ENCODE peak calls at places on chromosomes 3 and 15, in seven cellular contexts. U is mesenchymal stem cell, Y is astrocyte, P is endothelial cell of umbilical vein, J is H1, G is HCT116, V is neuronal stem cell. E is an unnamed sample.

GRCh38 chr15:25675396-25675795 is 187.7 kb downstream of the ATP10A start:
- DNase-seq in Y (no peak), J (no peak), U (no peak), V (no peak), P (no peak), G (no peak), E (no peak)

GRCh38 chr15:40906947-40907802 is 12.9 kb downstream of the VPS18 start:
- DNase-seq in V (no peak), U (peak), P (peak), Y (peak), J (no peak), G (no peak), E (peak)

GRCh38 chr3:14598143-14598569 is 53.4 kb upstream of the CCDC174 start:
- DNase-seq in U (peak), Y (peak), J (peak), V (peak), P (peak), G (no peak), E (peak)

GRCh38 chr3:132164469-132165092 is 129.8 kb upstream of the CPNE4 start:
- DNase-seq in J (no peak), U (no peak), V (no peak), Y (peak), P (no peak), G (no peak), E (no peak)

GRCh38 chr3:53198996-53199395 is 38.0 kb downstream of the PRKCD start:
- DNase-seq in J (no peak), Y (no peak), U (no peak), G (no peak), V (no peak), P (no peak), E (no peak)

GRCh38 chr3:3552741-3553140 is 246.5 kb upstream of the LRRN1 start:
- DNase-seq in U (no peak), G (no peak), P (no peak), V (no peak), Y (peak), J (no peak), E (no peak)

GRCh38 chr3:172522871-172523818 is at the start of gene TNFSF10:
- DNase-seq in V (no peak), Y (peak), P (peak), U (peak), G (no peak), J (peak), E (no peak)

GRCh38 chr3:111112913-111113312 is 41.3 kb downstream of the NECTIN3 start:
- DNase-seq in Y (peak), J (no peak), U (peak), V (no peak), G (no peak), P (no peak), E (no peak)

GRCh38 chr15:51931638-51932037 is 39.9 kb downstream of the LEO1 start:
- DNase-seq in J (no peak), V (no peak), G (no peak), Y (no peak), P (no peak), U (peak), E (no peak)

GRCh38 chr3:56157693-56158092 is 310.6 kb downstream of the ERC2 start:
- DNase-seq in J (no peak), P (no peak), G (no peak), Y (peak), V (no peak), U (peak), E (peak)

GRCh38 chr15:56835598-56836275 is 82.7 kb upstream of the TCF12 start:
- DNase-seq in U (no peak), Y (no peak), V (no peak), P (no peak), G (no peak), J (no peak), E (no peak)

GRCh38 chr3:9102240-9102841 is 139.1 kb upstream of the RAD18 start:
- DNase-seq in J (peak), P (no peak), Y (no peak), U (no peak), V (peak), G (no peak), E (no peak)

GRCh38 chr3:46298871-46299607 is 54.9 kb upstream of the CCR2 start:
- DNase-seq in G (no peak), V (no peak), U (no peak), Y (no peak), J (no peak), P (no peak), E (no peak)

GRCh38 chr15:74798388-74799254 is 14.0 kb upstream of the LMAN1L start:
- DNase-seq in J (no peak), Y (no peak), G (no peak), V (no peak), P (no peak), U (no peak), E (peak)

GRCh38 chr3:55000546-55000945 is 72.7 kb upstream of the LRTM1 start:
- DNase-seq in P (no peak), J (no peak), U (peak), G (no peak), Y (peak), V (no peak), E (peak)

DNA sequence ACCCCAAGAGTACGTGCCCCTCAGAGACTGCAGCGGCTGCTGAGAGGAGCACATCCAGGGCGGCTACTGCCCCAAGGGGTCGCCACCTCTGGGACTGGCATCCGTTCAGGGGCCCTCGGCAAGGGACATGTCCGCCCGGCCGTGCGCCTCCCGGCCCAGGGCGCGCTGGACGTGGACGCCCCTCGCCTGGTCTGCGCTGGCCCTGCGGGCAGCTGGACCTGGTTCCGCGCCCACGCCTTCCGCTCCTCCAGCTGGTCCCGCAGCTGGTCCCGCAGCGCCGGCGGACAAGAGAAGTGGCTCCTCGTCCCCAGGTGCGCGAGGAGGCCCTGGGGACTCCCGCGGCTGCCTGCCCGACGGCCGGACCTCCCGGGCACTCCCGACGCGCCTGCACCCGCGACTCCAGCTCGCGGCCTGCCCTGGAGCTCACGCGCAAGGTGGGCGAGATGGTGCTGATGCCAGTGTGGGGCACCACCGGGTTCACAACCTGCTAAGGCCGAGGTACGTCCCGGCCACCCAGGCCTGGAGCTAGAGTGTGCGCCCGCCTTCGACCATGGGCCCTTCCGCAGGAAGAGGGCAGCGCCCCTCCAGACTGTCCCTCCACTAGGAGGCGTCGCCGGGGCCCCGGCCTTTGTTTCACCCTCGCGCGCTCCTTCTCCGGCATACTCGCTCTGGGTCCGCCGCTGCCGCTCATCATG is 14.4 kb upstream of the GP9 start:
- DNase-seq in U (no peak), G (no peak), Y (no peak), P (no peak), J (peak), V (no peak), E (no peak)
- H3K4me2 ChIP-seq in U (no peak), G (no peak), Y (peak), P (peak), J (peak), V (no peak), E (peak)

DNA sequence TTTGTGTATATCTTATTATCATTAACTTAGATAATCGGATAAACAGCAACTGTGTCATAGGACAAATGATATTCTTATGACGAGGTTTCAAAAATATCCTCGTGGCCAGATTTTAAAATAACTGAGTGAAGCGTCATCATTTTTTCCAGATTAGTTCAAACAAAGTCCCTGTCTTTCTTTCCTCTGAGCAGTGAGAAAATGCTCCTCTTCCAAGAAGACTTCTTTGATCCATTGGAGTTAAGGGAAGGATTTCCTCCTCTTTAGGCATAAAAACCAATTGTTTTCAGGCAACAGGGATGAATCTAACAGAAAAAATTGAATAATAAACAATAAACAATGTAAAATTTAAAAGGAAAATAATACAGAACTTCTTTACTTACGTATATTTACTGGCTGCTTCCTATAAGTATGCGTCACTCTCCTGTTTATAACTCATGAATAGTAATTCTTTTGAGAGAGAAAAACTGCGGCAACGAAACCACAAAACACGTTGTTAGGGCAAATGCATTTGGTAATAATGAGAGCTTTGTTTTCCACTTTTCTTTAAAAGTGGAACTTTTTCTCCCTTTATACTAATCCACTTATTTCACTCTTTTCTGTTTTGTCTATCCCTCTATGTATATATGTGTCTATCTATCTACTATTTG is 419.4 kb upstream of the ONECUT1 start:
- DNase-seq in J (no peak), P (no peak), U (no peak), V (no peak), Y (peak), G (no peak), E (no peak)
- H3K4me2 ChIP-seq in J (no peak), P (no peak), U (no peak), V (no peak), Y (no peak), G (no peak), E (no peak)

GRCh38 chr3:44013967-44014366 is 227.7 kb upstream of the TOPAZ1 start:
- DNase-seq in U (no peak), G (no peak), P (no peak), J (no peak), Y (no peak), V (no peak), E (no peak)
- H3K4me2 ChIP-seq in U (no peak), G (no peak), P (no peak), J (no peak), Y (no peak), V (no peak), E (no peak)

DNA sequence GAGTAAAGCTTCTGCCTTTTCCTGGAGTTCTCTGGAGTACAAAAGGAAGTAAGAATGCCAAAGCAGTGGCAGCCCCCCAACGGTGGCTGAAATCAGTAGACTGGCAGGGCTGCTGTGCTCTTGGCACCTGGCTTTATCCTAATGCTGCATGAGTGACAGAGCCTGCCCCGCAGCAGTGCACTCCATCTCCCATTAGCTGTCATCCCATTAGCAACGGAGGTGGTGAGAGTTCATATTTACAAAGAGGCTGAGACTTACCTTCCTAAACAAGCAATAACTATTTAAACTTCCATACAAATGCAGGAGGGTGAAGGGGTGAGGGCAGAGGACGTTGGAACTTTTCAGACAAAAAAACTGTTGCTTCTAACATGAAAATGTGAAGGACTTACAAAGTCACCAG is 51.9 kb downstream of the SERPINI1 start:
- DNase-seq in G (no peak), Y (no peak), J (no peak), P (no peak), V (no peak), U (no peak), E (no peak)
- H3K4me2 ChIP-seq in G (no peak), Y (no peak), J (no peak), P (no peak), V (no peak), U (no peak), E (no peak)

DNA sequence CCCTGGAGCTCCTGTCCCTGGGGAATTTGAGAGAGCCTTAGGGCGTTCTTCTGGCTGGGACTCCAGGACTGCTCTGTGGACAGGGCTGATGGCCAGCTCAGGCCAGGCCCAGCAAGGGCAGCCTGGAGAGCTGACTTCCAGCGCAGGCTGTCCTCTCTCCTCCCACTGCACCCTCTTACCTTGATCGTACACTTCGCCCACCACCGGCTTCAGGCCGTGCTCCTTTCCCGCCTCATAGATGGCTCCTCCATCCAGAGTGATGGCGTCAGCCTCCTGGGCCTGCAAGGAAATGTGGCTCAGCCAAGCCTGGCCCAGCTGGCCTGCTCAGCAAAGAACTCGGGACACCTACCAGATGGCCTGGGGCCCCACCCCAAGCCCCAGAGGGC is 3.1 kb downstream of the MELTF start:
- DNase-seq in Y (no peak), J (peak), U (no peak), P (no peak), G (no peak), V (no peak), E (peak)
- H3K4me2 ChIP-seq in Y (no peak), J (no peak), U (no peak), P (no peak), G (no peak), V (no peak), E (no peak)

DNA sequence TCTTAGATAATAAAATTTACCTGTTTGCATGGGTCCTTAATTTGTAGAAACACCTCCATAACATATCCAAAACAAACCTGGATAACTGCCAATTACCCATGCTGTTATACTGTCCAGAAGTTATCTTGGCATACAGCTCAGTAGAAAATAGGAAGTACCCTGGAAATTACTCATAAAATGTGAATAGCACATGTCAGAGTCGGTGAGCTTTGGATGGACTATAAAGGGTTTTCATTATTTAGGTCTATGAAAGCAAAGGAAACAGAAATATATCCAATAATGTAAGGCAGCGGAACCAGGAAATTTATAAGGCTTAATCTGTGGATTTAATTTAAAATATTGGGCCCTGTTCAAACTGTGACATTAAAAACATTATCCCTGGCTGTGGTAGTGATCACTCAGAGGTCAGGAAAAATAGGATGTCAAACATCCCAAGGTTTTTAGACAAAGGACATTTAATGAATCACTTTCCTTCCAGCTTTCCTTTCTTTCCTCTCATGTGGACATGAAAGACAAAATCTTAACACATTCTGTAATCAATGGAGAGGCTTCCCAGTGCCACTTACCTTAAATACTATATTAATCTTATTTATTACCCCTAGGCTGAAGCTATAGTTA is 459.0 kb upstream of the DPH6 start:
- DNase-seq in J (no peak), U (no peak), Y (no peak), P (peak), G (no peak), V (no peak), E (no peak)
- H3K4me2 ChIP-seq in J (no peak), U (no peak), Y (no peak), P (peak), G (no peak), V (no peak), E (no peak)

DNA sequence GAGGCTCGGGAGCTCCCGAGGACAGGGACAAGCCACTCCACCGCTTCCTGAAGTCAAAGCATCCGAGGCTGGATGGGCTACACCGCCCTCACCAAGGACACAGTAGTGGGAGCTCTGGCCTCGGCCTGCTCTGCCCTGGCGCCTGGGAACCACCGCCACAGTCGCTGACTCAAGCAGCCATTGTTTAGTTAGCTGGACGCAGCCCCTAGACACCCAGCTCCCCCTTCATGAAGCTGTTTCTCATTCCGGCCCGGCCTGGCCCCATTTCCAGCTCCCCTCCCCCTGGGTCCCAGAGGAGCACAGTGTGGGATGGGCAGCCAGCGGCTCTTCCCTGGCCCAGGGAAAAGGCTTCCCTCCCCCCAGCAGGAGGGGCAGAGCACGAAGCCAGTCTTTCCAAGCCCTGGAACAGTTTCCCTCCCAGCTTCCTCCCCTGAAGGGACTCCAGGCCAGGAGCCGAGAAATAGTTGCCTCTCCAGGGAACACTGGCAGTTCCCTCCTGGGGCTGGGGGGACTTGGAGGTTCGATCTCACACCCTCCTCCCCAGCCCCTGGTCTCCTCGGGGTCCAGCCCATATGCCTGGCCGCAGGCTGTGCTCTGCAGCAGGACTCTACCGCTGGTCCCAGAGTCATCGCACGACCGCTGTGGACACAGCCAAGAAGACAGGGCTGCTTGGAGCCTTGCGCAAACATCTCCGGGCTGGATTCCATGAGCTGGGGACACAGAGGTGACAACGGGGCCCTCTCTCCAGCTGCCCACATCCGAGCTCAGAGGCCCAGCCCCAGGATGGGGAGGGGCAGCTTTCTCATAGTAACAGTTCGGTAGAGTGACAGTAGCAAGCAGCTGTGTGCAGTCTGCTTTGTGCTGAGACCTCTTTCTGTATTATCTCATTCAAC is 10.0 kb downstream of the PLXND1 start:
- DNase-seq in J (no peak), V (no peak), P (peak), U (peak), Y (peak), G (no peak), E (peak)
- H3K4me2 ChIP-seq in J (no peak), V (no peak), P (peak), U (peak), Y (peak), G (no peak), E (peak)

GRCh38 chr15:89591834-89592233 is 16.6 kb downstream of the TICRR start:
- DNase-seq in G (no peak), P (no peak), V (no peak), Y (no peak), U (no peak), J (no peak), E (no peak)

GRCh38 chr15:89593018-89593417 is 17.7 kb downstream of the TICRR start:
- DNase-seq in G (no peak), U (no peak), Y (no peak), J (no peak), P (no peak), V (no peak), E (no peak)

GRCh38 chr15:89587955-89588354 is 12.7 kb downstream of the TICRR start:
- DNase-seq in G (no peak), J (no peak), P (peak), V (no peak), Y (peak), U (peak), E (peak)
- H3K4me2 ChIP-seq in G (no peak), J (no peak), P (peak), V (no peak), Y (peak), U (no peak), E (peak)